ENCODE peak calls at places on chromosomes 5 and 9, in five cellular contexts. Y is SK-N-SH, J is GM12892, R is transverse colon, Q is K562. B is an unnamed sample.

GRCh38 chr5:96228449-96228848 is 204.6 kb downstream of the PCSK1 start:
- DNase-seq in Y (no peak), J (no peak), R (no peak), Q (no peak), B (no peak)

GRCh38 chr5:78527054-78527884 is 121.3 kb downstream of the LHFPL2 start:
- DNase-seq in Y (no peak), J (no peak), R (peak; percentile 56), Q (peak; percentile 72), B (peak; percentile 92)

GRCh38 chr5:102536323-102536928 is 37.6 kb upstream of the SLCO6A1 start:
- DNase-seq in Y (peak; percentile 6), J (no peak), R (no peak), Q (no peak), B (no peak)

GRCh38 chr5:131379723-131380122 is 115.9 kb downstream of the CDC42SE2 start:
- DNase-seq in Y (no peak), J (no peak), R (no peak), Q (no peak), B (no peak)

GRCh38 chr5:64612349-64612961 is 77.8 kb upstream of the SHISAL2B start:
- DNase-seq in Y (peak; percentile 20), J (no peak), R (no peak), Q (peak; percentile 40), B (no peak)

GRCh38 chr5:41955432-41956024 is 30.4 kb downstream of the FBXO4 start:
- DNase-seq in Y (no peak), J (no peak), R (no peak), Q (no peak), B (no peak)

GRCh38 chr5:58040044-58040443 is 419.8 kb downstream of the PLK2 start:
- DNase-seq in Y (no peak), J (no peak), R (no peak), Q (no peak), B (no peak)

GRCh38 chr9:110330484-110331115 is 7.1 kb downstream of the TXNDC8 start:
- DNase-seq in Y (no peak), J (no peak), R (no peak), Q (no peak), B (no peak)

GRCh38 chr9:117411547-117411946 is 3.3 kb downstream of the ASTN2 start:
- DNase-seq in Y (peak; percentile 74), J (peak; percentile 30), R (no peak), Q (peak; percentile 20), B (no peak)

GRCh38 chr9:34254141-34254913 is 74.7 kb downstream of the KIF24 start:
- DNase-seq in Y (no peak), J (no peak), R (no peak), Q (no peak), B (peak; percentile 68)

GRCh38 chr9:38094165-38094564 is 25.1 kb upstream of the SHB start:
- DNase-seq in Y (no peak), J (no peak), R (no peak), Q (no peak), B (peak; percentile 38)

GRCh38 chr9:86859056-86859455 is 88.2 kb downstream of the GAS1 start:
- DNase-seq in Y (no peak), J (no peak), R (no peak), Q (no peak), B (no peak)

GRCh38 chr5:126988021-126988569 is 42.3 kb downstream of the MARCHF3 start:
- DNase-seq in Y (no peak), J (no peak), R (no peak), Q (no peak), B (no peak)

GRCh38 chr5:102716017-102716416 is 39.1 kb upstream of the PAM start:
- DNase-seq in Y (no peak), J (no peak), R (no peak), Q (no peak), B (no peak)

GRCh38 chr9:36566813-36567217 is 5.9 kb upstream of the MELK start:
- DNase-seq in Y (no peak), J (no peak), R (no peak), Q (no peak), B (peak; percentile 83)

GRCh38 chr5:78288246-78288645 is 6.3 kb downstream of the AP3B1 start:
- DNase-seq in Y (no peak), J (no peak), R (no peak), Q (no peak), B (no peak)

GRCh38 chr5:9437741-9438240 is 108.1 kb downstream of the SEMA5A start:
- DNase-seq in Y (no peak), J (no peak), R (no peak), Q (no peak), B (no peak)

GRCh38 chr9:112279501-112279900 is 53.9 kb downstream of the PTBP3 start:
- DNase-seq in Y (no peak), J (no peak), R (no peak), Q (no peak), B (no peak)
- TF ChIP-seq POLR2AphosphoS5 in Y (no peak), J (no peak), R (no peak), Q (no peak), B (no peak)

GRCh38 chr5:7392401-7393024 is 3.4 kb upstream of the ADCY2 start:
- DNase-seq in Y (peak; percentile 30), J (no peak), R (no peak), Q (peak; percentile 22), B (no peak)
- TF ChIP-seq POLR2AphosphoS5 in Y (no peak), J (no peak), R (no peak), Q (no peak), B (no peak)

GRCh38 chr9:130712564-130713285 is 19.1 kb downstream of the EXOSC2 start:
- DNase-seq in Y (peak; percentile 96), J (peak; percentile 99), R (peak; percentile 98), Q (peak; percentile 99), B (peak; percentile 100)
- TF ChIP-seq POLR2AphosphoS5 in Y (peak; percentile 43), J (peak; percentile 57), R (peak; percentile 86), Q (peak; percentile 58), B (peak; percentile 82)

GRCh38 chr5:125179617-125180016 is 433.2 kb upstream of the ZNF608 start:
- DNase-seq in Y (no peak), J (no peak), R (no peak), Q (no peak), B (no peak)
- TF ChIP-seq POLR2AphosphoS5 in Y (no peak), J (no peak), R (no peak), Q (no peak), B (no peak)

GRCh38 chr9:7104625-7105024 is 346.9 kb downstream of the KDM4C start:
- DNase-seq in Y (no peak), J (no peak), R (no peak), Q (no peak), B (no peak)
- TF ChIP-seq POLR2AphosphoS5 in Y (no peak), J (no peak), R (no peak), Q (no peak), B (no peak)

GRCh38 chr9:134459164-134459563 is 132.9 kb downstream of the RXRA start:
- DNase-seq in Y (no peak), J (no peak), R (no peak), Q (peak; percentile 40), B (no peak)
- TF ChIP-seq POLR2AphosphoS5 in Y (no peak), J (no peak), R (no peak), Q (no peak), B (no peak)

GRCh38 chr9:24899463-24899862 is 353.8 kb upstream of the IZUMO3 start:
- DNase-seq in Y (no peak), J (no peak), R (no peak), Q (no peak), B (no peak)
- TF ChIP-seq POLR2AphosphoS5 in Y (no peak), J (no peak), R (no peak), Q (no peak), B (no peak)

GRCh38 chr5:54895816-54896341 is 89.5 kb downstream of the ESM1 start:
- DNase-seq in Y (peak; percentile 36), J (no peak), R (no peak), Q (no peak), B (no peak)
- TF ChIP-seq POLR2AphosphoS5 in Y (no peak), J (no peak), R (no peak), Q (no peak), B (no peak)

B was measured in sigmoid colon.